ENCODE peak calls at places on chromosomes 4 and X, in seven cellular contexts. Q is tibial nerve, Y is cardiac fibroblast, B is Calu3, X is fibroblast of mammary gland, W is B cell, D is fibroblast of lung. G is an unnamed sample.

GRCh38 chrX:112746812-112747630 is 67.3 kb upstream of the LHFPL1 start:
- DNase-seq in Y (no peak), B (no peak), D (peak; percentile 63), W (no peak), Q (no peak), X (no peak), G (no peak)

GRCh38 chrX:15043538-15043937 is 170.3 kb downstream of the MOSPD2 start:
- DNase-seq in Q (no peak), X (no peak), W (no peak), Y (no peak), D (no peak), B (no peak), G (no peak)

GRCh38 chr4:20506827-20507226 is 193.4 kb upstream of the PACRGL start:
- DNase-seq in D (peak; percentile 70), B (no peak), Q (no peak), X (peak; percentile 88), Y (peak; percentile 92), W (no peak), G (no peak)

GRCh38 chr4:153083447-153083921 is 120.8 kb upstream of the TRIM2 start:
- DNase-seq in Q (no peak), W (peak; percentile 55), Y (peak; percentile 85), B (peak; percentile 61), X (peak; percentile 78), D (peak; percentile 75), G (peak; percentile 42)

GRCh38 chr4:16124232-16124631 is 40.4 kb upstream of the PROM1 start:
- DNase-seq in D (peak; percentile 5), B (no peak), Y (no peak), Q (no peak), W (no peak), X (no peak), G (no peak)

GRCh38 chr4:47736555-47736954 is 101.3 kb downstream of the CORIN start:
- DNase-seq in W (no peak), B (no peak), D (no peak), X (no peak), Y (no peak), Q (no peak), G (no peak)

GRCh38 chrX:123625952-123626351 is 106.9 kb downstream of the THOC2 start:
- DNase-seq in Y (no peak), B (no peak), X (no peak), W (no peak), Q (no peak), D (no peak), G (no peak)

GRCh38 chr4:184537269-184538022 is 63.1 kb upstream of the IRF2 start:
- DNase-seq in Q (peak; percentile 92), B (peak; percentile 93), Y (peak; percentile 97), D (peak; percentile 94), X (peak; percentile 94), W (peak; percentile 91), G (peak; percentile 84)

GRCh38 chr4:118587946-118588345 is 97.2 kb upstream of the METTL14 start:
- DNase-seq in B (no peak), Q (no peak), Y (no peak), X (no peak), D (no peak), W (no peak), G (no peak)

GRCh38 chr4:33864290-33864859 is 2379.9 kb downstream of the ARAP2 start:
- DNase-seq in Q (no peak), Y (no peak), D (no peak), W (no peak), B (no peak), X (no peak), G (no peak)

GRCh38 chrX:34578237-34578636 is 78.8 kb downstream of the TMEM47 start:
- DNase-seq in Y (peak; percentile 69), B (peak; percentile 15), X (peak; percentile 62), Q (no peak), D (peak; percentile 21), W (no peak), G (no peak)

GRCh38 chr4:118927976-118928375 is 39.3 kb downstream of the SYNPO2 start:
- DNase-seq in D (peak; percentile 38), W (no peak), Q (no peak), X (no peak), B (no peak), Y (no peak), G (no peak)

GRCh38 chrX:119606508-119607389 is 525 bp upstream of the NKRF start:
- DNase-seq in D (peak; percentile 39), B (no peak), X (peak; percentile 91), Y (no peak), W (no peak), Q (no peak), G (peak; percentile 84)

GRCh38 chr4:99649778-99650177 is 7.8 kb downstream of the C4orf54 start:
- DNase-seq in Y (no peak), X (no peak), W (no peak), Q (no peak), D (no peak), B (no peak), G (no peak)

GRCh38 chrX:149151805-149152757 is 353.0 kb downstream of the IDS start:
- DNase-seq in D (peak; percentile 72), Y (peak; percentile 91), Q (no peak), W (no peak), B (no peak), X (peak; percentile 89), G (no peak)

GRCh38 chrX:9341305-9342201 is 123.3 kb upstream of the TBL1X start:
- DNase-seq in B (no peak), Y (peak; percentile 69), X (peak; percentile 65), Q (peak; percentile 19), W (peak; percentile 83), D (peak; percentile 53), G (no peak)

GRCh38 chr4:147157860-147158701 is 212.4 kb upstream of the TTC29 start:
- DNase-seq in W (no peak), X (peak; percentile 14), Q (no peak), B (peak; percentile 23), Y (peak; percentile 47), D (peak; percentile 39), G (no peak)

GRCh38 chr4:126790633-126791032 is 842.1 kb upstream of the INTU start:
- DNase-seq in W (no peak), Y (no peak), Q (no peak), B (no peak), D (peak; percentile 17), X (no peak), G (no peak)

GRCh38 chr4:3420606-3420955 is 21.2 kb upstream of the HGFAC start:
- DNase-seq in Y (no peak), B (no peak), X (no peak), Q (no peak), D (no peak), W (no peak), G (no peak)

GRCh38 chrX:21873063-21873785 is 17.4 kb downstream of the YY2 start:
- DNase-seq in X (no peak), Y (peak; percentile 15), B (no peak), W (no peak), Q (no peak), D (peak; percentile 26), G (no peak)

GRCh38 chrX:34961662-34962061 is 19.1 kb downstream of the FAM47B start:
- DNase-seq in Q (no peak), X (no peak), Y (no peak), B (no peak), D (no peak), W (no peak), G (no peak)

GRCh38 chr4:10108818-10109783 is 7.5 kb downstream of the WDR1 start:
- DNase-seq in W (no peak), X (peak; percentile 61), B (no peak), D (peak; percentile 68), Y (peak; percentile 53), Q (no peak), G (no peak)

GRCh38 chrX:2243913-2244460 is 256.8 kb downstream of the DHRSX start:
- DNase-seq in D (peak; percentile 13), B (no peak), X (peak; percentile 62), W (no peak), Y (no peak), Q (no peak), G (no peak)

GRCh38 chrX:10106801-10107200 is 50.0 kb upstream of the CLCN4 start:
- DNase-seq in Q (no peak), W (peak; percentile 70), D (no peak), B (no peak), Y (no peak), X (no peak), G (no peak)

GRCh38 chrX:30615229-30615628 is 37.7 kb upstream of the TASL start:
- DNase-seq in W (no peak), X (peak; percentile 46), D (peak; percentile 24), Y (peak; percentile 46), B (no peak), Q (no peak), G (no peak)

GRCh38 chrX:10157545-10157944 is 770 bp downstream of the CLCN4 start:
- DNase-seq in W (no peak), Y (peak; percentile 51), Q (no peak), X (no peak), B (no peak), D (peak; percentile 64), G (no peak)

GRCh38 chrX:154719132-154719675 is 31.7 kb downstream of the GAB3 start:
- DNase-seq in B (no peak), W (no peak), Y (peak; percentile 94), Q (no peak), D (peak; percentile 84), X (peak; percentile 90), G (no peak)

GRCh38 chrX:45322382-45322781 is 121.7 kb upstream of the DIPK2B start:
- DNase-seq in Q (peak; percentile 12), B (peak; percentile 45), D (peak; percentile 75), Y (peak; percentile 87), W (no peak), X (peak; percentile 88), G (peak; percentile 56)

GRCh38 chr4:76984127-76984526 is 34.6 kb downstream of the SEPTIN11 start:
- DNase-seq in W (no peak), Q (no peak), D (peak; percentile 59), B (no peak), Y (peak; percentile 77), X (peak; percentile 83), G (no peak)

GRCh38 chr4:176054942-176055341 is 10.7 kb upstream of the WDR17 start:
- DNase-seq in Q (no peak), W (no peak), Y (no peak), X (peak; percentile 3), B (no peak), D (no peak), G (no peak)
- TF ChIP-seq CTCF in Q (peak; percentile 16), W (no peak), Y (no peak), X (peak; percentile 22), B (no peak), D (no peak), G (peak; percentile 27)

GRCh38 chrX:23634181-23634580 is 33.1 kb upstream of the PRDX4 start:
- DNase-seq in X (peak; percentile 22), B (no peak), D (no peak), Y (peak; percentile 5), W (no peak), Q (no peak), G (no peak)
- TF ChIP-seq CTCF in X (peak; percentile 32), B (no peak), D (no peak), Y (no peak), W (no peak), Q (no peak), G (peak; percentile 35)

GRCh38 chrX:74492720-74493201 is 71.5 kb downstream of the SLC16A2 start:
- DNase-seq in W (peak; percentile 40), D (no peak), X (peak; percentile 1), Y (no peak), B (no peak), Q (no peak), G (no peak)
- TF ChIP-seq CTCF in W (no peak), D (no peak), X (peak; percentile 14), Y (peak; percentile 14), B (no peak), Q (no peak), G (no peak)

DNA sequence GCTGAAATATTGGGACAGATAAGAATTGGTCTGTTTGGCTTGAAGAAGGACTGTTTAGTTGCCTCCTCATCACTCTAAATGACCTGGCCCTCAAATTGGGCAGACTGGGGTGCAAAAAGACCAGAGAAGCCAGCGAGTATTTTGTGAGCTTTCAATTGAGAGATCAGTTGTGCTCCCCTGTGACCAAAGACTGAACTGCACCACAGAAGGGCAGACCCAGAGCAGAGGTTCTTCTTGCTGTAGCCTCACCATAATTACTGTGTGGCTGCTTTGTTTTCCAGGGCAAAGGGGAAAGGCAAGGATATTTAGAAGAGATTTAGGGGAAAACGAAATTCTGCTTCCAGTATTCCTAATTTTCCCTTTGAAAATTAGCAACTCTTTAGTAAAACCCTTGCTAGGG is 104.0 kb upstream of the MBNL3 start:
- DNase-seq in Q (no peak), D (no peak), X (peak; percentile 15), W (no peak), Y (no peak), B (peak; percentile 20), G (no peak)
- TF ChIP-seq CTCF in Q (peak; percentile 23), D (peak; percentile 57), X (peak; percentile 35), W (peak; percentile 54), Y (peak; percentile 19), B (peak; percentile 33), G (peak; percentile 45)

G was measured in Panc1.